ENCODE peak calls at places on chromosomes 16 and 17, in ten cellular contexts. R is RWPE1, L is NCI-H2081, F is adipocyte, N is pons, K is AG20443, X is T1000, P is lower leg skin, T is AG09319, Z is NCI-H1694 treated with DMSO at 0.1 percent for 48 hours. D is an unnamed sample.

GRCh38 chr16:11322823-11323222 is 22.4 kb upstream of the RMI2 start:
- DNase-seq in R (no peak), L (no peak), F (no peak), N (no peak), K (no peak), X (no peak), P (no peak), T (no peak), Z (no peak), D (no peak)

GRCh38 chr16:30382398-30383015 is at the start of gene SEPTIN1:
- DNase-seq in R (no peak), L (no peak), F (no peak), N (no peak), K (no peak), X (no peak), P (no peak), T (no peak), Z (no peak), D (no peak)

GRCh38 chr16:10577305-10578202 is 2.8 kb downstream of the EMP2 start:
- DNase-seq in R (no peak), L (no peak), F (peak), N (no peak), K (peak), X (no peak), P (no peak), T (peak), Z (no peak), D (no peak)

GRCh38 chr17:4509923-4510614 is 11.4 kb downstream of the SPNS2 start:
- DNase-seq in R (no peak), L (no peak), F (no peak), N (no peak), K (no peak), X (no peak), P (no peak), T (no peak), Z (no peak), D (no peak)

GRCh38 chr16:106623-107324 is 28.7 kb downstream of the MPG start:
- DNase-seq in R (peak), L (peak), F (peak), N (peak), K (peak), X (peak), P (peak), T (peak), Z (peak), D (peak)

GRCh38 chr17:489758-490329 is 137.2 kb upstream of the RPH3AL start:
- DNase-seq in R (no peak), L (no peak), F (peak), N (no peak), K (peak), X (no peak), P (no peak), T (no peak), Z (no peak), D (peak)

GRCh38 chr17:80780381-80781187 is 211.1 kb upstream of the CHMP6 start:
- DNase-seq in R (no peak), L (no peak), F (no peak), N (no peak), K (no peak), X (no peak), P (no peak), T (no peak), Z (no peak), D (peak)

GRCh38 chr16:75494696-75495601 is at the start of gene CHST6:
- DNase-seq in R (no peak), L (no peak), F (peak), N (peak), K (peak), X (no peak), P (no peak), T (no peak), Z (no peak), D (peak)

GRCh38 chr17:20089795-20090547 is 80.8 kb downstream of the SPECC1 start:
- DNase-seq in R (no peak), L (no peak), F (no peak), N (no peak), K (no peak), X (no peak), P (no peak), T (no peak), Z (no peak), D (no peak)

GRCh38 chr17:7704601-7705268 is at the start of gene EFNB3:
- DNase-seq in R (no peak), L (no peak), F (peak), N (no peak), K (peak), X (no peak), P (no peak), T (no peak), Z (peak), D (no peak)

GRCh38 chr17:72822358-72823023 is 270.0 kb downstream of the SLC39A11 start:
- DNase-seq in R (no peak), L (no peak), F (no peak), N (no peak), K (no peak), X (no peak), P (no peak), T (no peak), Z (no peak), D (peak)

GRCh38 chr16:57104706-57105105 is 12.3 kb downstream of the CPNE2 start:
- DNase-seq in R (no peak), L (no peak), F (no peak), N (no peak), K (no peak), X (no peak), P (no peak), T (no peak), Z (no peak), D (no peak)

GRCh38 chr17:29042679-29043538 is at the start of gene PIPOX:
- DNase-seq in R (no peak), L (peak), F (peak), N (peak), K (no peak), X (no peak), P (no peak), T (no peak), Z (peak), D (peak)

GRCh38 chr16:23014592-23014991 is 134.7 kb downstream of the USP31 start:
- DNase-seq in R (no peak), L (no peak), F (no peak), N (no peak), K (no peak), X (no peak), P (no peak), T (no peak), Z (no peak), D (no peak)

GRCh38 chr17:79679631-79680340 is 51.0 kb upstream of the ENPP7 start:
- DNase-seq in R (no peak), L (no peak), F (no peak), N (no peak), K (no peak), X (no peak), P (no peak), T (no peak), Z (no peak), D (no peak)

GRCh38 chr16:84508502-84508901 is 4.0 kb upstream of the MEAK7 start:
- DNase-seq in R (no peak), L (no peak), F (no peak), N (no peak), K (no peak), X (no peak), P (no peak), T (no peak), Z (no peak), D (no peak)

GRCh38 chr17:48228720-48229119 is 121.2 kb downstream of the SNX11 start:
- DNase-seq in R (no peak), L (no peak), F (no peak), N (no peak), K (no peak), X (no peak), P (no peak), T (no peak), Z (no peak), D (no peak)

GRCh38 chr17:69809331-69809730 is 265.7 kb upstream of the KCNJ16 start:
- DNase-seq in R (peak), L (no peak), F (peak), N (no peak), K (no peak), X (no peak), P (no peak), T (no peak), Z (no peak), D (no peak)

GRCh38 chr17:49742256-49742655 is 21.7 kb downstream of the FAM117A start:
- DNase-seq in R (no peak), L (no peak), F (peak), N (no peak), K (no peak), X (no peak), P (no peak), T (no peak), Z (no peak), D (no peak)

GRCh38 chr16:27698266-27698665 is 148.3 kb downstream of the KATNIP start:
- DNase-seq in R (no peak), L (no peak), F (no peak), N (no peak), K (no peak), X (no peak), P (no peak), T (no peak), Z (peak), D (no peak)

GRCh38 chr17:72764632-72765041 is 327.9 kb downstream of the SLC39A11 start:
- DNase-seq in R (no peak), L (no peak), F (no peak), N (no peak), K (no peak), X (no peak), P (no peak), T (no peak), Z (no peak), D (no peak)

GRCh38 chr17:81409190-81409935 is 14.1 kb downstream of the BAHCC1 start:
- DNase-seq in R (no peak), L (no peak), F (no peak), N (peak), K (no peak), X (no peak), P (no peak), T (no peak), Z (no peak), D (no peak)

GRCh38 chr16:83258366-83258765 is 549.4 kb upstream of the HSBP1 start:
- DNase-seq in R (no peak), L (no peak), F (no peak), N (no peak), K (no peak), X (no peak), P (no peak), T (no peak), Z (no peak), D (no peak)

GRCh38 chr17:65185060-65185459 is 47.9 kb downstream of the RGS9 start:
- DNase-seq in R (no peak), L (no peak), F (no peak), N (no peak), K (no peak), X (no peak), P (no peak), T (no peak), Z (no peak), D (no peak)

GRCh38 chr16:76292218-76292617 is 15.0 kb downstream of the CNTNAP4 start:
- DNase-seq in R (no peak), L (no peak), F (no peak), N (no peak), K (no peak), X (no peak), P (no peak), T (no peak), Z (peak), D (no peak)

GRCh38 chr17:42050360-42051012 is at the start of gene C17orf113:
- DNase-seq in R (peak), L (peak), F (peak), N (peak), K (peak), X (no peak), P (peak), T (no peak), Z (no peak), D (peak)

GRCh38 chr17:73956169-73956568 is 247.3 kb upstream of the RPL38 start:
- DNase-seq in R (no peak), L (no peak), F (no peak), N (no peak), K (no peak), X (no peak), P (no peak), T (no peak), Z (no peak), D (no peak)

GRCh38 chr16:7185689-7186088 is 147.0 kb upstream of the RBFOX1 start:
- DNase-seq in R (no peak), L (no peak), F (no peak), N (no peak), K (no peak), X (no peak), P (no peak), T (no peak), Z (no peak), D (no peak)

GRCh38 chr17:5705081-5705875 is 121.0 kb upstream of the NLRP1 start:
- DNase-seq in R (no peak), L (no peak), F (peak), N (no peak), K (peak), X (no peak), P (no peak), T (no peak), Z (no peak), D (no peak)

D was measured in GM19239.